ENCODE peak calls at places on chromosomes 11 and 22, in seven cellular contexts. One of them, this sample, is unnamed.

GRCh38 chr11:26297179-26297970 is 34.6 kb upstream of the ANO3 start:
- DNase-seq in A549: peak; percentile 77
- DNase-seq in brain microvascular endothelial cell: peak; percentile 66
- DNase-seq in fibroblast of pulmonary artery: peak; percentile 87
- DNase-seq in coronary artery: no peak
- DNase-seq in psoas muscle: no peak
- DNase-seq in NB4: peak; percentile 69
- DNase-seq in this sample: no peak

GRCh38 chr11:78277314-78277994 is 88.7 kb downstream of the USP35 start:
- DNase-seq in A549: no peak
- DNase-seq in brain microvascular endothelial cell: no peak
- DNase-seq in fibroblast of pulmonary artery: no peak
- DNase-seq in coronary artery: no peak
- DNase-seq in psoas muscle: no peak
- DNase-seq in NB4: no peak
- DNase-seq in this sample: no peak

GRCh38 chr11:125263268-125263790 is 98.8 kb downstream of the PKNOX2 start:
- DNase-seq in A549: no peak
- DNase-seq in brain microvascular endothelial cell: peak; percentile 100
- DNase-seq in fibroblast of pulmonary artery: peak; percentile 99
- DNase-seq in coronary artery: peak; percentile 87
- DNase-seq in psoas muscle: peak; percentile 66
- DNase-seq in NB4: no peak
- DNase-seq in this sample: peak; percentile 28

GRCh38 chr11:1460396-1460795 is 26.2 kb downstream of the MOB2 start:
- DNase-seq in A549: no peak
- DNase-seq in brain microvascular endothelial cell: no peak
- DNase-seq in fibroblast of pulmonary artery: peak; percentile 62
- DNase-seq in coronary artery: peak; percentile 96
- DNase-seq in psoas muscle: peak; percentile 40
- DNase-seq in NB4: no peak
- DNase-seq in this sample: peak; percentile 98

GRCh38 chr22:19514831-19515565 is 9.2 kb downstream of the CLDN5 start:
- DNase-seq in A549: no peak
- DNase-seq in brain microvascular endothelial cell: peak; percentile 46
- DNase-seq in fibroblast of pulmonary artery: peak; percentile 5
- DNase-seq in coronary artery: no peak
- DNase-seq in psoas muscle: no peak
- DNase-seq in NB4: no peak
- DNase-seq in this sample: no peak

GRCh38 chr11:5783255-5783654 is at the start of gene OR52N5:
- DNase-seq in A549: no peak
- DNase-seq in brain microvascular endothelial cell: no peak
- DNase-seq in fibroblast of pulmonary artery: no peak
- DNase-seq in coronary artery: no peak
- DNase-seq in psoas muscle: no peak
- DNase-seq in NB4: no peak
- DNase-seq in this sample: no peak

GRCh38 chr11:81422402-81422801 is 1311.3 kb downstream of the FAM181B start:
- DNase-seq in A549: no peak
- DNase-seq in brain microvascular endothelial cell: no peak
- DNase-seq in fibroblast of pulmonary artery: no peak
- DNase-seq in coronary artery: no peak
- DNase-seq in psoas muscle: no peak
- DNase-seq in NB4: no peak
- DNase-seq in this sample: no peak

GRCh38 chr11:120132645-120133185 is 5.2 kb downstream of the TRIM29 start:
- DNase-seq in A549: no peak
- DNase-seq in brain microvascular endothelial cell: no peak
- DNase-seq in fibroblast of pulmonary artery: no peak
- DNase-seq in coronary artery: peak; percentile 53
- DNase-seq in psoas muscle: no peak
- DNase-seq in NB4: no peak
- DNase-seq in this sample: no peak

GRCh38 chr11:75523811-75524401 is 1.8 kb downstream of the GDPD5 start:
- DNase-seq in A549: no peak
- DNase-seq in brain microvascular endothelial cell: no peak
- DNase-seq in fibroblast of pulmonary artery: no peak
- DNase-seq in coronary artery: no peak
- DNase-seq in psoas muscle: no peak
- DNase-seq in NB4: no peak
- DNase-seq in this sample: no peak

GRCh38 chr11:31790649-31791048 is 20.5 kb downstream of the PAX6 start:
- DNase-seq in A549: no peak
- DNase-seq in brain microvascular endothelial cell: no peak
- DNase-seq in fibroblast of pulmonary artery: no peak
- DNase-seq in coronary artery: no peak
- DNase-seq in psoas muscle: no peak
- DNase-seq in NB4: no peak
- DNase-seq in this sample: no peak

GRCh38 chr11:1943576-1943975 is 3.6 kb upstream of the MRPL23 start:
- DNase-seq in A549: no peak
- DNase-seq in brain microvascular endothelial cell: no peak
- DNase-seq in fibroblast of pulmonary artery: no peak
- DNase-seq in coronary artery: no peak
- DNase-seq in psoas muscle: no peak
- DNase-seq in NB4: no peak
- DNase-seq in this sample: peak; percentile 39

GRCh38 chr11:21866781-21867180 is 326.1 kb upstream of the ANO5 start:
- DNase-seq in A549: no peak
- DNase-seq in brain microvascular endothelial cell: no peak
- DNase-seq in fibroblast of pulmonary artery: no peak
- DNase-seq in coronary artery: no peak
- DNase-seq in psoas muscle: no peak
- DNase-seq in NB4: no peak
- DNase-seq in this sample: no peak

GRCh38 chr11:19683141-19683805 is 29.4 kb upstream of the NAV2 start:
- DNase-seq in A549: no peak
- DNase-seq in brain microvascular endothelial cell: no peak
- DNase-seq in fibroblast of pulmonary artery: no peak
- DNase-seq in coronary artery: peak; percentile 85
- DNase-seq in psoas muscle: peak; percentile 78
- DNase-seq in NB4: no peak
- DNase-seq in this sample: peak; percentile 90

GRCh38 chr11:105315287-105315686 is 175.7 kb upstream of the CARD18 start:
- DNase-seq in A549: peak; percentile 0
- DNase-seq in brain microvascular endothelial cell: no peak
- DNase-seq in fibroblast of pulmonary artery: no peak
- DNase-seq in coronary artery: no peak
- DNase-seq in psoas muscle: no peak
- DNase-seq in NB4: no peak
- DNase-seq in this sample: no peak

GRCh38 chr11:132744771-132745170 is 787.5 kb downstream of the OPCML start:
- DNase-seq in A549: no peak
- DNase-seq in brain microvascular endothelial cell: peak; percentile 28
- DNase-seq in fibroblast of pulmonary artery: peak; percentile 12
- DNase-seq in coronary artery: no peak
- DNase-seq in psoas muscle: no peak
- DNase-seq in NB4: no peak
- DNase-seq in this sample: no peak

GRCh38 chr11:75867778-75868374 is 52.9 kb downstream of the UVRAG start:
- DNase-seq in A549: peak; percentile 52
- DNase-seq in brain microvascular endothelial cell: peak; percentile 29
- DNase-seq in fibroblast of pulmonary artery: peak; percentile 74
- DNase-seq in coronary artery: no peak
- DNase-seq in psoas muscle: no peak
- DNase-seq in NB4: peak; percentile 72
- DNase-seq in this sample: no peak

GRCh38 chr11:132858203-132858602 is 674.1 kb downstream of the OPCML start:
- DNase-seq in A549: peak; percentile 18
- DNase-seq in brain microvascular endothelial cell: peak; percentile 61
- DNase-seq in fibroblast of pulmonary artery: peak; percentile 23
- DNase-seq in coronary artery: no peak
- DNase-seq in psoas muscle: no peak
- DNase-seq in NB4: peak; percentile 49
- DNase-seq in this sample: no peak

DNA sequence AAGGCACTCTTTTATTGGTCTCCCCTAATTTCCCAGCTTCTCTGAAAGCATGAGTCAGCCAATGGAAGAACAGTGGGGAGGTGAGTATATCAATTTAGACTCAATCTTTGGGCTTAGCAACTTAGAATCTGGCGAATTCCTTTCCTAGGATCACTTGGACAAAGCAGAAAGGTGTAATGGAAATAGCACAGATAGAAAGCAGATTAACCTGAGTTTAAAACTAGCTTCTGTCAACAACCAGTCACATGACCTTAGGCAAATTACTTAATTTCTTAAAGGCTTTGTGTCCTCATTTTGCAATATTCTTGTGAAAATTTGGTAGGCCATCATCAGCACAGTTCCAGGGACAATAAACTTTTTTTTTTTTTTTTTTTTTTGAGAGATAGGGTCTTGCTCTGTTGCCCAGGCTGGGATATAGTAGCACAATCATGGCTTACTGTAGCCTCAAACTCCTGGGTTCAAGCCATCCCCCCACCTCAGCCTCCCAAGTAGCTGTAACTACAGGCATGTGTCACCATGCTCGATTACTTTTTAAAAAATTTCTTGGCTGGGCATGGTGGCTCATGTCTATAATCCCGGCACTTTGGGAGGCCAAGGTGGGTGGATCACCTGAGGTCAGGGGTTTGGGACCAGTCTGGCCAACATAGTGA is 40.8 kb upstream of the PCF11 start:
- DNase-seq in A549: no peak
- DNase-seq in brain microvascular endothelial cell: no peak
- DNase-seq in fibroblast of pulmonary artery: no peak
- DNase-seq in coronary artery: no peak
- DNase-seq in psoas muscle: no peak
- DNase-seq in NB4: no peak
- DNase-seq in this sample: no peak
- H3K4me3 ChIP-seq in A549: no peak overlapping the region
- H3K4me3 ChIP-seq in brain microvascular endothelial cell: no peak overlapping the region
- H3K4me3 ChIP-seq in fibroblast of pulmonary artery: no peak overlapping the region
- H3K4me3 ChIP-seq in coronary artery: peak overlapping the region; percentile 39
- H3K4me3 ChIP-seq in psoas muscle: no peak overlapping the region
- H3K4me3 ChIP-seq in NB4: no peak overlapping the region
- H3K4me3 ChIP-seq in this sample: no peak overlapping the region

DNA sequence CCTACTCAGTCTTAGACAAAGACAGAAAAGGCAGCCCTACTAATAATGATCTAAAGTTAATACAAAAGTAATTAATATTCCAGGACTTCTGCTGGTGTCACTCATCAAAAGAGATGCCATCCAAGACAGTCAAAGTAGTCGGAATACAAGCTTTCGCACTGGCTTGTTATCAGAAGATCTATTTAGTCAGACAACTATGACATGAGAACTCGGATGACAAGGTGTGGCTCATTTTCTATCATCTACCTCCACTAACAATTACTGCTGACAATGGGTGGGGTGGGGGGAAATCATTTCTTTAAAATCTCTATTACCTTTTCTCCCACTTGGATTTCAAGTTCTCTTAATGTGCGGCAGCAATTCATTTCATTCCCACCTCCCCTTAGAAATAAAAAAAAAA is 56.7 kb downstream of the EFCAB6 start:
- DNase-seq in A549: no peak
- DNase-seq in brain microvascular endothelial cell: no peak
- DNase-seq in fibroblast of pulmonary artery: no peak
- DNase-seq in coronary artery: no peak
- DNase-seq in psoas muscle: no peak
- DNase-seq in NB4: no peak
- DNase-seq in this sample: no peak
- TF ChIP-seq CTCF in A549: no peak
- TF ChIP-seq CTCF in brain microvascular endothelial cell: no peak
- TF ChIP-seq CTCF in fibroblast of pulmonary artery: no peak
- TF ChIP-seq CTCF in coronary artery: no peak
- TF ChIP-seq CTCF in psoas muscle: no peak
- TF ChIP-seq CTCF in NB4: no peak
- TF ChIP-seq CTCF in this sample: no peak

GRCh38 chr22:26483439-26484359 is at the start of the genes HPS4 and SRRD:
- DNase-seq in A549: peak; percentile 86
- DNase-seq in brain microvascular endothelial cell: peak; percentile 73
- DNase-seq in fibroblast of pulmonary artery: peak; percentile 89
- DNase-seq in coronary artery: peak; percentile 88
- DNase-seq in psoas muscle: peak; percentile 91
- DNase-seq in NB4: peak; percentile 92
- DNase-seq in this sample: peak; percentile 93

GRCh38 chr22:26481112-26481693 is 2.4 kb downstream of the HPS4 start:
- DNase-seq in A549: no peak
- DNase-seq in brain microvascular endothelial cell: no peak
- DNase-seq in fibroblast of pulmonary artery: no peak
- DNase-seq in coronary artery: no peak
- DNase-seq in psoas muscle: no peak
- DNase-seq in NB4: no peak
- DNase-seq in this sample: peak; percentile 16

GRCh38 chr22:26483043-26483438 is 542 bp downstream of the HPS4 start:
- DNase-seq in A549: no peak
- DNase-seq in brain microvascular endothelial cell: no peak
- DNase-seq in fibroblast of pulmonary artery: no peak
- DNase-seq in coronary artery: no peak
- DNase-seq in psoas muscle: no peak
- DNase-seq in NB4: no peak
- DNase-seq in this sample: no peak

GRCh38 chr22:26481694-26482093 is 1.9 kb downstream of the HPS4 start:
- DNase-seq in A549: no peak
- DNase-seq in brain microvascular endothelial cell: no peak
- DNase-seq in fibroblast of pulmonary artery: no peak
- DNase-seq in coronary artery: no peak
- DNase-seq in psoas muscle: no peak
- DNase-seq in NB4: no peak
- DNase-seq in this sample: no peak

GRCh38 chr22:26482171-26482570 is 1.4 kb downstream of the HPS4 start:
- DNase-seq in A549: no peak
- DNase-seq in brain microvascular endothelial cell: no peak
- DNase-seq in fibroblast of pulmonary artery: no peak
- DNase-seq in coronary artery: no peak
- DNase-seq in psoas muscle: no peak
- DNase-seq in NB4: no peak
- DNase-seq in this sample: no peak
- H3K4me3 ChIP-seq in A549: no peak overlapping the region
- H3K4me3 ChIP-seq in brain microvascular endothelial cell: no peak overlapping the region
- H3K4me3 ChIP-seq in fibroblast of pulmonary artery: no peak overlapping the region
- H3K4me3 ChIP-seq in coronary artery: no peak overlapping the region
- H3K4me3 ChIP-seq in psoas muscle: peak overlapping the region; percentile 99
- H3K4me3 ChIP-seq in NB4: peak overlapping the region; percentile 91
- H3K4me3 ChIP-seq in this sample: no peak overlapping the region

DNA sequence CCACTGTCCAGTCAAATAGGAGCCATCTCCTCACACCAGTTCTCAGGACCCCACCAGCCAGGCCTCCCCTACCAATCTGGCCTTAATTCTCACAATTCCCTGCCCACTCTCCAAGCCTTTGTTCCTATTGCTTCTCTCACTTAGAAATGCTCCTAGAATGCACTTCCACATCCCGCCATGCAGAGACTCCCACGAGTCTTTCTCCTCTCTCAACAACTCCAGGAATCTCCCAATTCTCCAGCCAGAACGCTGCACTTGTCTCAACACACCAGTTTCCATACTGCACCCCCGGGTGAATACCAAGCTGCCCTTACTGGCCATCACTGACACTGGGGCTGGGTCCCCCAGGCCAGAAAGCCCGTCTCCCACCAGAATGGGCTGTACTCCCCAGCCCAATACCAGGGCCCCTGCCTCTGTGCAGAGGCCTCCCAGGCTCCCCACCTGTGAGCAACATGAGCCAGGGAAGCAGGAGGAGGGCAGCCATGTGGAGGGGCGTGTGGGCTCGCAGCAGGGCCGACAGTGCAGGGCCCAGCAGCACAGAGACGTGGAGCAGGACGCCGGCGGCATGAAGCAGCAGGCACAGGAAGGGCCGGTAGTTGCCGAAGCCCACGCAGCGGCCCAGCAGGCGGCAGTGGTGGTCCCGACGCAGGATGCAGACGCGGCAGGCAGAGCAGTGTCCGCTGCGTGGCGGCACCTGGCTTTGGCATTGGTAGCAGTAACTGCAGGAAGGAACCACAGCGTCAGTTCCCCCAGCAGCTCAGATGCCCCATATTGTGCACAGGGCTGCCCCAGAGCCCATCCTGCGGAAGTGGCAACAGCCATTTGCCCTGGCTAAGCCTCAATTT is 2.4 kb downstream of the ZDHHC24 start:
- DNase-seq in A549: no peak
- DNase-seq in brain microvascular endothelial cell: peak; percentile 47
- DNase-seq in fibroblast of pulmonary artery: peak; percentile 61
- DNase-seq in coronary artery: no peak
- DNase-seq in psoas muscle: no peak
- DNase-seq in NB4: no peak
- DNase-seq in this sample: no peak
- TF ChIP-seq CTCF in A549: no peak
- TF ChIP-seq CTCF in brain microvascular endothelial cell: peak; percentile 88
- TF ChIP-seq CTCF in fibroblast of pulmonary artery: peak; percentile 59
- TF ChIP-seq CTCF in coronary artery: no peak
- TF ChIP-seq CTCF in psoas muscle: peak; percentile 25
- TF ChIP-seq CTCF in NB4: no peak
- TF ChIP-seq CTCF in this sample: no peak

This sample was measured in tibial artery.